ENCODE peak calls at places on chromosomes 5 and 9, in seven cellular contexts. K is A673, R is right atrium auricular region, G is heart right ventricle, N is right lobe of liver, Z is A549, V is brain microvascular endothelial cell. B is an unnamed sample.

GRCh38 chr5:158976035-158976434 is 123.7 kb downstream of the EBF1 start:
- DNase-seq in K (peak), R (no peak), G (no peak), N (no peak), Z (peak), V (peak), B (peak)

GRCh38 chr9:119963798-119964372 is 594.6 kb upstream of the BRINP1 start:
- DNase-seq in K (peak), R (no peak), G (no peak), N (no peak), Z (peak), V (peak), B (peak)

GRCh38 chr5:147391781-147392180 is 118.1 kb downstream of the DPYSL3 start:
- DNase-seq in K (peak), R (peak), G (peak), N (no peak), Z (peak), V (peak), B (peak)

GRCh38 chr9:95073042-95073607 is 244.4 kb downstream of the FANCC start:
- DNase-seq in K (no peak), R (peak), G (no peak), N (no peak), Z (peak), V (no peak), B (peak)

GRCh38 chr5:125274938-125275759 is 528.7 kb upstream of the ZNF608 start:
- DNase-seq in K (peak), R (no peak), G (no peak), N (no peak), Z (no peak), V (peak), B (no peak)

GRCh38 chr9:132806723-132807421 is 71.2 kb downstream of the AK8 start:
- DNase-seq in K (no peak), R (peak), G (no peak), N (no peak), Z (no peak), V (no peak), B (peak)

GRCh38 chr9:89455356-89455824 is 42.5 kb downstream of the SEMA4D start:
- DNase-seq in K (no peak), R (no peak), G (no peak), N (no peak), Z (no peak), V (no peak), B (no peak)

GRCh38 chr5:159441441-159441840 is 111.2 kb upstream of the IL12B start:
- DNase-seq in K (no peak), R (no peak), G (peak), N (no peak), Z (peak), V (no peak), B (peak)

GRCh38 chr5:170913573-170913972 is 51.8 kb downstream of the RANBP17 start:
- DNase-seq in K (no peak), R (no peak), G (no peak), N (no peak), Z (no peak), V (no peak), B (no peak)

GRCh38 chr9:86185872-86186271 is 73.6 kb downstream of the C9orf153 start:
- DNase-seq in K (no peak), R (no peak), G (no peak), N (no peak), Z (no peak), V (peak), B (no peak)

GRCh38 chr9:78578016-78578555 is 281.2 kb downstream of the PSAT1 start:
- DNase-seq in K (no peak), R (no peak), G (no peak), N (no peak), Z (no peak), V (no peak), B (no peak)

DNA sequence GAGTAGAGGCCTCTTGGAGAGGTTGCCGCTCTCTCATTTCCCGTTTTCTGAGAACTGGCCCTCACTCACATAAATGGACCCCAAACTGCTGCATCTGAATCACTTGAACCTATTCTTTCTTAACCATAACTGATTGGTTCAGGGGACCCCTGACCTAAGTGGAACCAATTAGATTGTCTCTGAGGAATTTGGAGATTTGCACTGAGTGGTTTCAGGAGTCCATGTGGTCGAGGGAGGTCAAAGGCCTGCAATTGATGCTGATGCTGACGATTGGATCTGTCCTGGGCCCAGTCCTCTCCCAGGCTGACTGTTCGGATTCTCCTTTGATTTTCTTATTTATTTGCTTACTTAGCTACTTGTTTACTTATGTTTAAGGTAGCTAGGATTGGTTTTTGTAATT is 88.0 kb downstream of the PTCD2 start:
- DNase-seq in K (no peak), R (no peak), G (no peak), N (no peak), Z (no peak), V (no peak), B (no peak)
- H3K27ac ChIP-seq in K (no peak), R (no peak), G (no peak), N (no peak), Z (peak), V (no peak), B (no peak)

GRCh38 chr5:142794527-142794926 is 24.4 kb downstream of the ARHGAP26 start:
- DNase-seq in K (no peak), R (no peak), G (no peak), N (no peak), Z (no peak), V (no peak), B (no peak)
- TF ChIP-seq CTCF in K (no peak), R (no peak), G (no peak), N (no peak), Z (no peak), V (no peak), B (no peak)

GRCh38 chr5:100852988-100853449 is 50.1 kb downstream of the ST8SIA4 start:
- DNase-seq in K (no peak), R (no peak), G (no peak), N (no peak), Z (no peak), V (no peak), B (no peak)
- H3K27ac ChIP-seq in K (no peak), R (no peak), G (no peak), N (no peak), Z (no peak), V (no peak), B (no peak)

GRCh38 chr9:96620155-96620514 is 492 bp upstream of the CDC14B start:
- DNase-seq in K (no peak), R (no peak), G (no peak), N (no peak), Z (no peak), V (no peak), B (no peak)

GRCh38 chr9:96619491-96620154 is at the start of gene CDC14B:
- DNase-seq in K (peak), R (peak), G (peak), N (peak), Z (peak), V (peak), B (peak)

GRCh38 chr9:96617439-96618185 is 2.0 kb downstream of the CDC14B start:
- DNase-seq in K (no peak), R (no peak), G (no peak), N (peak), Z (no peak), V (no peak), B (no peak)

GRCh38 chr9:96618209-96619108 is 1.2 kb downstream of the CDC14B start:
- DNase-seq in K (peak), R (peak), G (peak), N (peak), Z (peak), V (peak), B (peak)

DNA sequence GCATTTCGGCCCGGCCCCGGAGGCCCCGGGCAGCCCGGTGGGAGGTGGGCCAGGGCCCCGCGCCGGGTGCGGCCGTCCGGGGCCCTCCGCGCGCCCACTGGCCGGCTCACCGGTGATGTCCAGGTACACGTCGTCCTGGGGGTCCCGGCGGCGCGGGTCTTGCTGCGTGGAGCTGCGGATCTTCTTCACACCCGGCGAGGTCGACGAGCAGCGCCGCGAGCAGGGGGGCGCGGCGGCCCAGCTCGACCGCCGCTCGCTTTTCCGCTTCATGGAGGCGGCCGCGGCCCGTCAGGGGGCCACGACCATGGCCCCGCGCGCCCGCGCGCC is 571 bp downstream of the CDC14B start:
- DNase-seq in K (no peak), R (no peak), G (peak), N (peak), Z (no peak), V (no peak), B (no peak)
- TF ChIP-seq CTCF in K (no peak), R (no peak), G (no peak), N (no peak), Z (no peak), V (no peak), B (no peak)

GRCh38 chr5:172687983-172688734 is 47.1 kb downstream of the NEURL1B start:
- DNase-seq in K (no peak), R (no peak), G (no peak), N (no peak), Z (no peak), V (no peak), B (no peak)
- H3K27ac ChIP-seq in K (no peak), R (peak), G (peak), N (peak), Z (no peak), V (no peak), B (peak)

DNA sequence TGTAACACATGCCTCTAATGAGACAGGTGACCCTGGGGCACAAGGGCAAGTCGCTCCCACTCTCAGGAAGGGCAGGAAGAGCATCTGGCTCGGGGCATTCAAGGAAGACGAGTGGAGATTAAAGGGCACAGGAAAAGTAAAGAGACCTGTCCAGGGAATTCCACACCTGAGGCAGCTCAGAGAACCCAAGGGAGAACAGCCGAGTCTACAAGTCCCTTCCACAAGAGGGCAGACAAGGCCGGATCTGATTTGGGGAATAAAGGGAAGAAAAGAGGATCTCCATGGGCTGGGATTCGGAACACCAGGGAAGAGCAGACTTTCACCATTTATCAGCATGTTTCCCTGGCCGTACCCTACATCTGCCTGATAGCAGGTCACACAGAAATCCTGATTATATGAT is 28.1 kb downstream of the GPX3 start:
- DNase-seq in K (no peak), R (no peak), G (no peak), N (no peak), Z (peak), V (no peak), B (no peak)
- TF ChIP-seq CTCF in K (peak), R (no peak), G (no peak), N (peak), Z (peak), V (peak), B (peak)

DNA sequence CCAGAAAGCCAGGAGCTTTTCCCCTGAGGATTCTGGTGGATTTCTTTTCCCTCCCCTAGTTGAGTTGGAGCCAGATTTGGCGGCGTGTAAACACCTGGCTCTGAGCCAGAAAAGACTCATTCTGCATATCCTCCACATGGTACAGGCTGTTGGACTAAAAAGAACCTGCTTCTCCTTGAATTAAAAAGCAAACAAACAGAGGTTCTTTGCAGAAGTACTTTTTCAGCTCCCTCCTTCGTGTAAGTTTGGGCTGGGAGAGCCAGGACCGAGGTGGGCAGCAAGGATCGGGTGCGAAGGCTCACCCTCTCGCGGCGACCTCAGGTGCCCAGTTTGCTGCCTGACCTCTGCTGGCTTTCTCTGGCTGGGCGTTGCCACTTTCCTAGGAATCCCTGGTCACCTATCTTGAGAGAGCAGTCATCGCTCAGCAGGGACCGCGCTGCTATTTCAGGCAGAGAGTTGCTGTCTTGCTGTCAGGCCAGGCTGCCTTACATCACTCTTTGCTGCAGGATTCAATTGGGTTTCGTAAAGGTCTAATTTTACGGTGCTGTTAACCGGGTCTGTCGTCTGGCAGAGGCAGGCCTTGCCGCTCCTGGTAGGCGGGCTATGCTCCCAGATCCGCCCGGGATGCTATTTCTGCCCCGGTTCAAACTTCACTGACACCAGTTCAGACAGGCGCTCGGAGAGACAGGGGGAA is 3.2 kb downstream of the PAPPA start:
- DNase-seq in K (peak), R (peak), G (peak), N (no peak), Z (peak), V (peak), B (no peak)
- H3K27ac ChIP-seq in K (peak), R (peak), G (peak), N (no peak), Z (peak), V (peak), B (no peak)

GRCh38 chr5:122835681-122836080 is 9.7 kb upstream of the SNX24 start:
- DNase-seq in K (peak), R (no peak), G (no peak), N (no peak), Z (no peak), V (no peak), B (no peak)
- TF ChIP-seq CTCF in K (no peak), R (no peak), G (no peak), N (no peak), Z (no peak), V (no peak), B (no peak)

GRCh38 chr9:91773166-91773565 is 176.9 kb downstream of the ROR2 start:
- DNase-seq in K (no peak), R (no peak), G (no peak), N (no peak), Z (no peak), V (no peak), B (no peak)
- H3K27ac ChIP-seq in K (no peak), R (no peak), G (no peak), N (no peak), Z (no peak), V (no peak), B (no peak)

B was measured in RWPE1.